ENCODE peak calls at places on chromosome 21, in six cellular contexts. U is aorta, L is tibial artery, I is HCT116, V is heart left ventricle, N is uterus. Q is an unnamed sample.

GRCh38 chr21:39175665-39176064 is 7.6 kb downstream of the PSMG1 start:
- DNase-seq in L (no peak), I (no peak), U (no peak), N (no peak), V (no peak), Q (no peak)

GRCh38 chr21:19123053-19123452 is 719.5 kb upstream of the TMPRSS15 start:
- DNase-seq in V (no peak), N (no peak), L (no peak), I (no peak), U (no peak), Q (no peak)

GRCh38 chr21:32346951-32347350 is 45.9 kb downstream of the URB1 start:
- DNase-seq in N (no peak), I (no peak), V (no peak), U (no peak), L (no peak), Q (no peak)

GRCh38 chr21:33916200-33916567 is 580 bp upstream of the ATP5PO start:
- DNase-seq in I (no peak), V (no peak), N (no peak), L (no peak), U (no peak), Q (no peak)

GRCh38 chr21:15592271-15592860 is 137.4 kb upstream of the USP25 start:
- DNase-seq in U (no peak), L (no peak), V (no peak), I (peak), N (no peak), Q (peak)

GRCh38 chr21:35190201-35190701 is 141.1 kb upstream of the RUNX1 start:
- DNase-seq in N (no peak), U (no peak), I (peak), V (no peak), L (no peak), Q (peak)

GRCh38 chr21:43989401-43989800 is 22.7 kb upstream of the TRAPPC10 start:
- DNase-seq in N (no peak), I (no peak), U (no peak), V (no peak), L (no peak), Q (no peak)

GRCh38 chr21:43803558-43804300 is 14.4 kb downstream of the RRP1 start:
- DNase-seq in U (no peak), I (no peak), L (no peak), N (no peak), V (no peak), Q (no peak)

GRCh38 chr21:31347435-31348032 is 3.5 kb upstream of the TIAM1 start:
- DNase-seq in N (no peak), L (no peak), U (no peak), V (no peak), I (no peak), Q (no peak)

GRCh38 chr21:25845729-25846256 is 111.0 kb downstream of the GABPA start:
- DNase-seq in U (no peak), V (no peak), N (no peak), L (no peak), I (no peak), Q (no peak)

GRCh38 chr21:33458861-33459260 is 20.9 kb downstream of the TMEM50B start:
- DNase-seq in U (no peak), L (no peak), N (no peak), I (no peak), V (no peak), Q (no peak)

GRCh38 chr21:16420086-16420724 is 690.4 kb downstream of the USP25 start:
- DNase-seq in L (peak), V (peak), U (no peak), N (peak), I (no peak), Q (no peak)

GRCh38 chr21:26892151-26892550 is 46.9 kb upstream of the ADAMTS1 start:
- DNase-seq in N (no peak), V (no peak), L (no peak), U (no peak), I (no peak), Q (no peak)

GRCh38 chr21:35738342-35738961 is 321.9 kb downstream of the SETD4 start:
- DNase-seq in N (peak), I (no peak), L (no peak), V (peak), U (no peak), Q (no peak)

GRCh38 chr21:31554511-31555022 is 104.9 kb upstream of the SOD1 start:
- DNase-seq in U (peak), I (peak), V (no peak), L (no peak), N (no peak), Q (no peak)

DNA sequence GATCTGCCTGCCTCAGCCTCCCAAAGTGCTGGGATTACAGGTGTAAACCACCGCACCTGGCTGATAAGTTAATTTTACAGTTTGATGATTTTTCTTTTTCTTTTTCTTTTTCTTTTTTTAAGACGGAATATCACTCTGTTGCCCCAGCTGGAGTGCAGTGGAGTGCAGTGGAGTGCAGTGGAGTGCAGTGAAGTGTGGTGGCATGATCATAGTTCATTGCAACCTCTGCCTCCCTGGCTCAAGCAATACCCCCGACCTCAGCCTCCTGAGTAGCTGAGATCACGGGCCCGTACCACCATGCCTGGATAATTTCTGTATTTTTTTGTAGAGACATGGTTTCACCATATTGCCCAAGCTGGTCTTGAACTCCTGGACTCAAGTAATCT is 84.4 kb upstream of the CXADR start:
- DNase-seq in N (no peak), U (no peak), L (no peak), V (no peak), I (no peak), Q (no peak)
- H3K27ac ChIP-seq in N (no peak), U (no peak), L (no peak), V (no peak), I (no peak), Q (no peak)

GRCh38 chr21:45304945-45305344 is 17.2 kb upstream of the POFUT2 start:
- DNase-seq in U (peak), L (no peak), I (no peak), V (no peak), N (peak), Q (no peak)
- H3K27ac ChIP-seq in U (no peak), L (peak), I (no peak), V (no peak), N (no peak), Q (peak)

GRCh38 chr21:14543983-14544382 is 2.1 kb downstream of the SAMSN1 start:
- DNase-seq in V (no peak), U (no peak), I (no peak), N (no peak), L (no peak), Q (no peak)

GRCh38 chr21:14541840-14542495 is 4.1 kb downstream of the SAMSN1 start:
- DNase-seq in N (no peak), V (no peak), I (no peak), L (no peak), U (no peak), Q (no peak)

GRCh38 chr21:14538477-14538876 is 7.6 kb downstream of the SAMSN1 start:
- DNase-seq in N (no peak), L (no peak), I (no peak), U (no peak), V (no peak), Q (no peak)

GRCh38 chr21:14545906-14546480 is at the start of gene SAMSN1:
- DNase-seq in V (peak), I (no peak), N (no peak), U (no peak), L (no peak), Q (no peak)

GRCh38 chr21:14542638-14543037 is 3.5 kb downstream of the SAMSN1 start:
- DNase-seq in L (no peak), I (no peak), U (no peak), N (no peak), V (no peak), Q (no peak)
- H3K27ac ChIP-seq in L (no peak), I (no peak), U (no peak), N (no peak), V (no peak), Q (no peak)

GRCh38 chr21:46294647-46295176 is 8.6 kb downstream of the YBEY start:
- DNase-seq in L (no peak), U (no peak), I (no peak), V (peak), N (no peak), Q (no peak)
- H3K27ac ChIP-seq in L (no peak), U (no peak), I (no peak), V (peak), N (no peak), Q (peak)

DNA sequence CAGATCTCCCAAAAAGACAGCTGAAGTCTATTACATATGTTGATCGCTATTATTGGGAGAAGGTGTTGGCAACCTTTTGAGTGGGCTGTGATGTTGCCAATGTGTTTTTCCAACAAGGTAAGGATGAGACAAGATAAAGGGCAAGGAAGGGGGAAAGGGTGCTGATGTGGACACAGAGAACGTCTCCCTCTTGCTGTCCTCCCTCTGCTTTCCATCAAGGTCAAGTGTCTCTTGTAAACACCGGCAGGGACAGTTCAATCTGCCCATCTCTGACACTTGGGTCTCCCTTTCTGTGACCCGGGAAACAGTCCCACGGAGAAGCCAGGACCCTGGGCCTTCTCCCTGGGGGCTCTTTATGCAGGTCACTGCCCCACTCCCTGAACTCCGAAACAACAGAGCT is 254.4 kb downstream of the LTN1 start:
- DNase-seq in V (no peak), L (no peak), U (no peak), I (no peak), N (no peak), Q (no peak)
- H3K27ac ChIP-seq in V (peak), L (no peak), U (no peak), I (no peak), N (peak), Q (no peak)

GRCh38 chr21:42429856-42430255 is 26.2 kb downstream of the UBASH3A start:
- DNase-seq in N (no peak), U (no peak), I (no peak), L (no peak), V (no peak), Q (no peak)
- H3K27ac ChIP-seq in N (no peak), U (no peak), I (no peak), L (no peak), V (no peak), Q (no peak)

GRCh38 chr21:41839387-41840000 is 39.6 kb downstream of the PRDM15 start:
- DNase-seq in L (no peak), V (no peak), U (peak), N (no peak), I (no peak), Q (no peak)
- H3K27ac ChIP-seq in L (no peak), V (no peak), U (no peak), N (no peak), I (no peak), Q (no peak)